ENCODE peak calls at places on chromosomes 7 and 10, in eight cellular contexts. P, J, R, X, W, G, M and A are unnamed samples.

GRCh38 chr7:907158-907980 is 31.0 kb downstream of the GET4 start:
- DNase-seq in P (no peak), J (peak; percentile 41), R (no peak), X (no peak), W (peak; percentile 24), G (peak; percentile 26), M (no peak), A (peak; percentile 26)

GRCh38 chr7:134691820-134692705 is 45.4 kb downstream of the BPGM start:
- DNase-seq in P (no peak), J (no peak), R (no peak), X (no peak), W (peak; percentile 55), G (no peak), M (no peak), A (peak; percentile 78)

GRCh38 chr10:106278385-106278784 is 886.1 kb downstream of the SORCS1 start:
- DNase-seq in P (no peak), J (no peak), R (no peak), X (no peak), W (peak; percentile 24), G (no peak), M (no peak), A (peak; percentile 9)

GRCh38 chr7:7829667-7830066 is 111.3 kb upstream of the RPA3 start:
- DNase-seq in P (no peak), J (no peak), R (no peak), X (no peak), W (no peak), G (no peak), M (no peak), A (no peak)

GRCh38 chr10:31954410-31955191 is 26.0 kb upstream of the ARHGAP12 start:
- DNase-seq in P (no peak), J (no peak), R (no peak), X (no peak), W (no peak), G (no peak), M (no peak), A (no peak)

GRCh38 chr7:140024585-140024984 is 38.2 kb downstream of the PARP12 start:
- DNase-seq in P (no peak), J (no peak), R (no peak), X (no peak), W (no peak), G (no peak), M (no peak), A (no peak)

GRCh38 chr10:98289802-98290209 is 21.8 kb upstream of the LOXL4 start:
- DNase-seq in P (no peak), J (no peak), R (no peak), X (no peak), W (no peak), G (no peak), M (no peak), A (no peak)

GRCh38 chr10:14366760-14367159 is 36.0 kb upstream of the FRMD4A start:
- DNase-seq in P (no peak), J (no peak), R (no peak), X (no peak), W (no peak), G (no peak), M (no peak), A (no peak)

GRCh38 chr10:13724484-13724883 is 137.7 kb downstream of the PRPF18 start:
- DNase-seq in P (no peak), J (no peak), R (no peak), X (no peak), W (no peak), G (no peak), M (no peak), A (peak; percentile 45)

GRCh38 chr10:46536781-46537180 is 19.7 kb downstream of the GPRIN2 start:
- DNase-seq in P (no peak), J (no peak), R (no peak), X (no peak), W (no peak), G (no peak), M (no peak), A (no peak)

GRCh38 chr7:93980744-93981479 is 23.2 kb downstream of the BET1 start:
- DNase-seq in P (no peak), J (no peak), R (no peak), X (no peak), W (no peak), G (no peak), M (no peak), A (no peak)

GRCh38 chr10:124465003-124465776 is 3.6 kb downstream of the LHPP start:
- DNase-seq in P (no peak), J (no peak), R (no peak), X (no peak), W (no peak), G (no peak), M (no peak), A (no peak)